ENCODE peak calls at places on chromosomes 2 and 18, in four cellular contexts. F is HepG2, H is GM12878, B is K562. W is an unnamed sample.

GRCh38 chr2:16617282-16618266 is 48.1 kb downstream of the CYRIA start:
- DNase-seq in B (peak), F (no peak), H (no peak), W (peak)

GRCh38 chr2:61993422-61994024 is 88.0 kb downstream of the COMMD1 start:
- DNase-seq in F (peak), B (peak), H (peak), W (no peak)

GRCh38 chr18:396251-396555 is 104.3 kb downstream of the COLEC12 start:
- DNase-seq in F (no peak), H (no peak), B (no peak), W (no peak)

GRCh38 chr2:27762951-27763906 is 8.3 kb upstream of the MRPL33 start:
- DNase-seq in F (peak), H (no peak), B (no peak), W (no peak)

GRCh38 chr2:217851191-217852020 is 151.4 kb downstream of the TNS1 start:
- DNase-seq in B (no peak), H (no peak), F (no peak), W (no peak)

GRCh38 chr18:67735506-67735905 is 219.0 kb upstream of the DSEL start:
- DNase-seq in B (no peak), F (no peak), H (no peak), W (no peak)

GRCh38 chr2:222049946-222050345 is 248.9 kb downstream of the PAX3 start:
- DNase-seq in H (no peak), F (no peak), B (no peak), W (no peak)

GRCh38 chr2:120759543-120760331 is 24.1 kb downstream of the GLI2 start:
- DNase-seq in H (no peak), B (no peak), F (no peak), W (peak)

GRCh38 chr2:38178142-38178541 is 102.2 kb upstream of the CYP1B1 start:
- DNase-seq in B (no peak), F (no peak), H (no peak), W (no peak)

GRCh38 chr2:167215595-167215994 is 327.3 kb downstream of the XIRP2 start:
- DNase-seq in H (no peak), B (no peak), F (no peak), W (peak)

GRCh38 chr2:154603682-154604081 is 94.8 kb upstream of the KCNJ3 start:
- DNase-seq in H (no peak), B (no peak), F (no peak), W (no peak)

GRCh38 chr2:131142849-131143248 is 37.7 kb downstream of the PLEKHB2 start:
- DNase-seq in B (no peak), H (no peak), F (no peak), W (no peak)

GRCh38 chr2:219644801-219645480 is 17.5 kb downstream of the SLC4A3 start:
- DNase-seq in F (no peak), B (no peak), H (no peak), W (no peak)

GRCh38 chr2:117698819-117699218 is 115.7 kb upstream of the DDX18 start:
- DNase-seq in H (no peak), B (no peak), F (no peak), W (no peak)

GRCh38 chr2:117703868-117704267 is 110.6 kb upstream of the DDX18 start:
- DNase-seq in B (no peak), F (no peak), H (no peak), W (no peak)

GRCh38 chr2:117698287-117698686 is 116.2 kb upstream of the DDX18 start:
- DNase-seq in H (no peak), B (no peak), F (no peak), W (no peak)

GRCh38 chr2:117704818-117705217 is 109.7 kb upstream of the DDX18 start:
- DNase-seq in B (no peak), H (no peak), F (no peak), W (no peak)

DNA sequence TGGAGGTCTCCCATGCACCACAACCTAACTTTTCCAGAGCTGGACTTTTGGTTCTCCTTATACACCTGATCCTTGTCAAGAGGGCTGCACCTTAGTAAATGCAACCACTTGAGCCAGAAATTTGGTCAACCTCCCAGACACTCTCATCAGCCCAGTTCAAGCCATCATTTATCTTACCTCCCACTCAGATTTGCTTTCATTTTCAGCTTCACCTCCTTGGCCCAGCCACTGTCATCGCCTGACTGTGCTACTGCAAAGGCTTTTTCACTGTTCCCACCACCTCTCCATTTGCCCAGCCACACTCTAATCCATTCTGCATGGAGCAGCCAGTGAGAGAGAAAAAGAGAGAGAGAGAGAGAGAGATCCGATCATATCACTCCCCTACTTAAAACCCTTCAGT is 112.4 kb upstream of the DDX18 start:
- DNase-seq in B (no peak), H (no peak), F (no peak), W (no peak)
- TF ChIP-seq CREM in B (no peak), H (no peak), F (no peak), W (no peak)

GRCh38 chr2:127517465-127517864 is 8.8 kb downstream of the IWS1 start:
- DNase-seq in F (no peak), B (no peak), H (no peak), W (no peak)

GRCh38 chr2:127514485-127514884 is 11.8 kb downstream of the IWS1 start:
- DNase-seq in H (no peak), F (no peak), B (no peak), W (no peak)

GRCh38 chr2:127515383-127515915 is 10.8 kb downstream of the IWS1 start:
- DNase-seq in H (no peak), B (no peak), F (no peak), W (no peak)

GRCh38 chr2:127514076-127514475 is 12.2 kb downstream of the IWS1 start:
- DNase-seq in F (no peak), B (no peak), H (no peak), W (no peak)

DNA sequence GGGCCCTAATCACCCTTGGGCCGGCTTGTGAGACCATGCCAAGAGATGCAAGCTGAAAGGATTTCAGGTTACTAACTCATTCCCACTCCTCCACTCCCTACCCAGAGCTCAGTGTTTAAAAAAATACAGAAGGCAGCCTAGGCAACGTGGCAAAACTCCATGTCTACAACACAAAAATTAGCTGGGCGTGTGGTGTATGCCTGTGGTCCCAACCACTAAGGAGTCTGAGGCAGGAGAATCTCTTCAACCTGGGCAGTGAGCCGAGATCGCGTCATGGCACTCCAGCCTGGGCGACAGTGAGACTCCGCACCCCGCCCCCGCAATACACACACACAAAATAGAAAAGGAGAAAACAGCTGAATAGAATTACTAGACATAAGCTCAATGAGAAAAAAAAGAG is 10.3 kb downstream of the IWS1 start:
- DNase-seq in H (no peak), B (no peak), F (no peak), W (no peak)
- TF ChIP-seq NR2C2 in H (no peak), B (no peak), F (no peak), W (no peak)

GRCh38 chr18:78697446-78697845 is 282.2 kb upstream of the SALL3 start:
- DNase-seq in F (no peak), H (no peak), B (no peak), W (no peak)
- TF ChIP-seq CREM in F (no peak), H (no peak), B (no peak), W (no peak)

GRCh38 chr2:153595939-153596338 is 117.4 kb upstream of the RPRM start:
- DNase-seq in F (no peak), H (no peak), B (no peak), W (no peak)
- TF ChIP-seq NR2C2 in F (no peak), H (no peak), B (no peak), W (no peak)

DNA sequence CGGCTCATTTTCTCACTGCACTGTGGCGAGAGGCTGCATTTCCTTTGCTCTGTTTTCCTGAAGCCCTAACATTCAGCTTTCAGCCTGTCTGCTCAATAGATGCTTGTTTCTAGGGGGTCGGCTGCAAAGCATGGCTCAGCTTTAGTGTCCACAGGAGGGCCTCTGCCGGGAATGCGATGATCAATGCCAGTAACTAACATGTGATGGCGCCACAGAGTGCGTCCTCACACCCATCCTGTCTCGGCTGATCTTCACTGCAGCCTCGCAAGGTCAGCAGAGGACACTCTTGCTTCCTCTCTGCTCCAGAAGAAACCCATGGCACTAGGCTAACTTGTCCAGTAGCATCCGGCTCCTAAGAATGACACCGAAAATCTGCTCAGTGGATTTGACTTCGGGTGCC is 156.4 kb upstream of the PXDN start:
- DNase-seq in F (no peak), H (no peak), B (no peak), W (peak)
- TF ChIP-seq CREM in F (no peak), H (no peak), B (no peak), W (no peak)

GRCh38 chr2:26540977-26541376 is 63.1 kb upstream of the OTOF start:
- DNase-seq in B (no peak), H (no peak), F (no peak), W (no peak)
- TF ChIP-seq NR2C2 in B (no peak), H (no peak), F (no peak), W (no peak)

DNA sequence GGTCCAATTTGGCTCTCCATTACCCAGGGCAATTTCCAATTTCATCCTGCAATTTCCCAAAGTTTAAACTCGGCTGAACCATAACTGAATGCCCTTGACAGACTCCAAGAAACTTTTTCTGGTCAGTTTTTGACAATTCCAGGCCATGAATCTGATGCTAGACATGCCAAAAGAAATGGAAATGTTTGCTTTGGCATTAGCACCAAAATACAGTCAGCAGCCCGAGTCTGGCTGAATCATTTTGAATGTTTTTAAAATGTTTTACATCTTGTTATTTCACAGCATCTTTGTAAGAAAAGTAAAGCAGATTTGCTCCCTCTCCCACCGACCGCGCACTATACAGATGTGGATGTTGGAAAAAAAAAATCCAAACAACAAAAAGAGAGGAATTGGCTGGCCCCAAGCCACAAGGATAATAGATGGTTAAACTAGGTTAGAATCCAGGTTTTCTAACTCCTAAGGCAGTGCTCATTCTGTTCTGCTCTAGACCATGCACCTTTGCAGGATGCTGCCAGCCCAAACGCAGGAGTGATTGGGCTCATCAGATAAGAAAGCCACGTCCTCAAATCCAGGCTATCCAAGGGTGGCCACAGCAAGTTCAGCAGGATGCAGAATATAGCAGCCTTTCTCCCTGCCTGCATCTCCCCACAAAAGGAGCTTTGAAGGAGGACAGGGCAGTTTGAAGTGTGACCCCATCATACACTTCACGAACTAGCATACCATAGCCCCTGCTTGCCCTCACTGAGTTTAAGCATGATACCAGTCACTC is 167.5 kb downstream of the ALK start:
- DNase-seq in F (no peak), H (no peak), B (no peak), W (no peak)
- TF ChIP-seq CREM in F (no peak), H (no peak), B (no peak), W (no peak)

GRCh38 chr18:54296017-54296416 is 26.7 kb downstream of the POLI start:
- DNase-seq in F (no peak), B (no peak), H (no peak), W (no peak)
- TF ChIP-seq NR2C2 in F (no peak), B (no peak), H (no peak), W (no peak)

GRCh38 chr2:172092716-172093415 is 7.6 kb downstream of the DLX1 start:
- DNase-seq in B (peak), H (no peak), F (no peak), W (no peak)

GRCh38 chr2:172093416-172094318 is 8.4 kb downstream of the DLX1 start:
- DNase-seq in H (no peak), F (no peak), B (no peak), W (no peak)

GRCh38 chr2:172090947-172091625 is 5.8 kb downstream of the DLX1 start:
- DNase-seq in F (no peak), H (no peak), B (no peak), W (no peak)

GRCh38 chr2:172090044-172090946 is 5.0 kb downstream of the DLX1 start:
- DNase-seq in F (no peak), H (no peak), B (no peak), W (peak)

DNA sequence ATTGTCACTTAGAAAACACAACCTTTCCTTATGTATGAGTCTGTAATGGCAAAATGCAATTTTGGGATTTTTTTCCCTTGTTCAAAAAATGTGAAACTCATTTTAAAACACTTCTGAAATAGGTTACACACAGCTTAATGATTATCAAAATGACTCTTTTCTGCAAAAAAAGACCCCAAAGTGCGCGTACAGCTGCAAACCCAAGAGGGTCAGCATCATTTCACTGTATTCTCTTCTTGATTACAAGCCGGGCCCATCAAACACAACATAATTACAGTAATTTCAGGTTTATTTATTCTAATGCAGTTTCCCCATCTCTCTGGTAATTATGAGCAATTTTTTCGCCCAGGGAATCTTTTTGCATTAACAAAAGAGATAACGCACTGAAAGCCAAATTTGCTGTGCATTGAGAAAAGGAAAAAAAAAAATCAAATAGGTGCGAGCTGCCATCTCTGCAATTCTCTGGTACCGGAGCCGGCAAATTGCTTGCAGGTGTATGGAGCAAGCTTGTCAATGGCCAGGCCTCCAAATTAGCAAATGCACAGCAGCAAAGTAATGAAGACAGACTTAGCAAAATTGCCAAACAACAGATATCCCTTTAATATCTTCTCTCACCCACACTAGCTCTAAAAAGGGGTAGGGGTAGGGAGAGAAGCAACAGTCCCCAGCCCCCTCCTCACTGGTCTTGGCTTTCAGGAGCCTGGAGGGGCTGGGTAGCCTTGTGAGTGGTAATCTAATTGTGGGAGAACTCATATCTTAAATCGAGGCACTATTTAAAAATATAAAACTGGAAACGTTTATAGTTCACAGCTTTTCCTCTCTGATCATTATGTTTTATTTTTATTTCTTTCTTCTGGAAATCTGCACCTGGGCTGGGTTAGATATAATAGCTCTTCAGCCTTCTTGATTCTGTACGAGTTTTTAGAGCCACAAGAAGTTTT is 6.6 kb downstream of the DLX1 start:
- DNase-seq in H (no peak), B (no peak), F (no peak), W (no peak)
- TF ChIP-seq CREM in H (no peak), B (no peak), F (no peak), W (no peak)

GRCh38 chr18:44514106-44514505 is 166.6 kb upstream of the SETBP1 start:
- DNase-seq in F (no peak), B (no peak), H (no peak), W (no peak)
- TF ChIP-seq NR2C2 in F (no peak), B (no peak), H (no peak), W (no peak)